ENCODE peak calls at places on chromosomes 13 and 19, in five cellular contexts. V is stimulated activated CD4-positive, alpha-beta T cell treated with anti-CD3 and anti-CD28 coated beads, Interleukin-15, amount 100 ng/mL, for 1 hour; I is NCI-H748 treated with DMSO at 0.1 percent for 48 hours; R is T-helper 1 cell; Q is activated T-helper 1 cell treated with Interleukin-2 at 50 U/mL for 16 hours. N is an unnamed sample.

GRCh38 chr13:27920677-27921420 is 1.0 kb downstream of the PDX1 start:
- DNase-seq in I (peak), V (no peak), R (no peak), Q (no peak), N (peak)

GRCh38 chr13:42970824-42971669 is 21.0 kb downstream of the EPSTI1 start:
- DNase-seq in R (peak), I (peak), Q (no peak), V (no peak), N (peak)

GRCh38 chr13:31793246-31793645 is 53.9 kb downstream of the RXFP2 start:
- DNase-seq in I (no peak), R (no peak), V (no peak), Q (no peak), N (no peak)

GRCh38 chr19:39086401-39086800 is 2.2 kb downstream of the ACP7 start:
- DNase-seq in Q (no peak), R (no peak), V (no peak), I (no peak), N (no peak)

GRCh38 chr19:34662919-34663318 is 14.0 kb downstream of the SCGB2B2 start:
- DNase-seq in I (peak), Q (peak), V (no peak), R (no peak), N (no peak)

GRCh38 chr19:44758596-44758995 is 10.1 kb downstream of the BCL3 start:
- DNase-seq in V (no peak), I (no peak), Q (no peak), R (no peak), N (no peak)

GRCh38 chr19:4007836-4008539 is 452 bp downstream of the PIAS4 start:
- DNase-seq in I (no peak), R (no peak), Q (no peak), V (no peak), N (no peak)

GRCh38 chr19:16406356-16406755 is 65.4 kb downstream of the EPS15L1 start:
- DNase-seq in Q (no peak), I (no peak), R (no peak), V (no peak), N (no peak)

GRCh38 chr19:7618366-7618765 is 11.0 kb downstream of the XAB2 start:
- DNase-seq in V (no peak), I (no peak), Q (no peak), R (no peak), N (no peak)

GRCh38 chr19:16309653-16310052 is 15.0 kb upstream of the KLF2 start:
- DNase-seq in Q (no peak), R (no peak), V (no peak), I (no peak), N (no peak)

GRCh38 chr19:18300930-18301717 is 19.7 kb upstream of the JUND start:
- DNase-seq in V (no peak), R (no peak), I (no peak), Q (no peak), N (no peak)

GRCh38 chr19:41541990-41542584 is 33.9 kb upstream of the CEACAM21 start:
- DNase-seq in R (peak), Q (peak), I (peak), V (peak), N (peak)

GRCh38 chr13:40916207-40916998 is 102.7 kb downstream of the ELF1 start:
- DNase-seq in Q (no peak), I (no peak), R (no peak), V (no peak), N (no peak)

GRCh38 chr13:95756072-95756471 is 79.1 kb downstream of the DNAJC3 start:
- DNase-seq in I (no peak), R (no peak), V (no peak), Q (no peak), N (no peak)

GRCh38 chr19:16524991-16525734 is 17.1 kb downstream of the CHERP start:
- DNase-seq in I (no peak), V (no peak), R (no peak), Q (no peak), N (no peak)

GRCh38 chr19:3345850-3346460 is 20.4 kb upstream of the NFIC start:
- DNase-seq in Q (no peak), R (no peak), I (no peak), V (no peak), N (no peak)

GRCh38 chr13:73835138-73835721 is 299.0 kb downstream of the KLF12 start:
- DNase-seq in I (peak), R (no peak), Q (no peak), V (no peak), N (peak)

N was measured in memory B cell.